ENCODE peak calls at places on chromosomes 13 and 19, in six cellular contexts. B, W, P, Q, E and I are unnamed samples.

GRCh38 chr19:8452446-8453123 is 7.8 kb downstream of the HNRNPM start:
- DNase-seq in B (no peak), W (no peak), P (no peak), Q (no peak), E (no peak), I (no peak)

GRCh38 chr19:2048959-2049740 is 1.9 kb downstream of the MKNK2 start:
- DNase-seq in B (no peak), W (no peak), P (no peak), Q (peak), E (no peak), I (no peak)

GRCh38 chr13:72181661-72182060 is 314.7 kb upstream of the DACH1 start:
- DNase-seq in B (no peak), W (no peak), P (no peak), Q (no peak), E (no peak), I (no peak)

GRCh38 chr13:105491345-105491744 is 1044.1 kb downstream of the EFNB2 start:
- DNase-seq in B (no peak), W (no peak), P (no peak), Q (no peak), E (no peak), I (no peak)

GRCh38 chr13:77515785-77516184 is 19.7 kb upstream of the SCEL start:
- DNase-seq in B (no peak), W (no peak), P (no peak), Q (no peak), E (no peak), I (no peak)

GRCh38 chr13:36919833-36920611 is at the start of gene SMAD9:
- DNase-seq in B (peak), W (peak), P (peak), Q (peak), E (peak), I (peak)

GRCh38 chr13:80824231-80824630 is 483.3 kb upstream of the SPRY2 start:
- DNase-seq in B (no peak), W (no peak), P (no peak), Q (no peak), E (no peak), I (no peak)

GRCh38 chr13:40490086-40490723 is 176.2 kb downstream of the FOXO1 start:
- DNase-seq in B (no peak), W (peak), P (no peak), Q (no peak), E (no peak), I (no peak)

GRCh38 chr19:16327911-16328823 is 3.5 kb downstream of the KLF2 start:
- DNase-seq in B (peak), W (peak), P (peak), Q (peak), E (no peak), I (peak)

GRCh38 chr13:74770361-74770760 is 636.2 kb upstream of the KLF12 start:
- DNase-seq in B (no peak), W (no peak), P (peak), Q (no peak), E (no peak), I (no peak)

GRCh38 chr19:51341976-51342580 is at the start of gene VSIG10L:
- DNase-seq in B (no peak), W (no peak), P (no peak), Q (no peak), E (no peak), I (no peak)

GRCh38 chr19:3108775-3109174 is 14.6 kb downstream of the GNA11 start:
- DNase-seq in B (peak), W (peak), P (peak), Q (peak), E (peak), I (peak)

GRCh38 chr13:20716951-20717350 is 13.5 kb downstream of the IL17D start:
- DNase-seq in B (no peak), W (no peak), P (no peak), Q (no peak), E (no peak), I (no peak)

GRCh38 chr13:95800455-95800854 is 123.5 kb downstream of the DNAJC3 start:
- DNase-seq in B (no peak), W (no peak), P (no peak), Q (no peak), E (no peak), I (no peak)

GRCh38 chr19:44003461-44004134 is 841 bp downstream of the ZNF230 start:
- DNase-seq in B (no peak), W (no peak), P (peak), Q (no peak), E (no peak), I (no peak)

GRCh38 chr13:73195091-73195490 is 136.3 kb downstream of the KLF5 start:
- DNase-seq in B (no peak), W (no peak), P (no peak), Q (no peak), E (no peak), I (no peak)

GRCh38 chr13:32530841-32531253 is 7.7 kb downstream of the N4BP2L2 start:
- DNase-seq in B (no peak), W (no peak), P (peak), Q (no peak), E (no peak), I (no peak)

GRCh38 chr13:84400711-84401110 is 518.4 kb upstream of the SLITRK1 start:
- DNase-seq in B (no peak), W (no peak), P (peak), Q (no peak), E (no peak), I (no peak)

GRCh38 chr13:24693862-24694471 is 13.8 kb downstream of the ATP12A start:
- DNase-seq in B (no peak), W (peak), P (peak), Q (no peak), E (peak), I (peak)

GRCh38 chr19:39307822-39308530 is 11.8 kb downstream of the IFNL1 start:
- DNase-seq in B (no peak), W (no peak), P (no peak), Q (no peak), E (no peak), I (no peak)

GRCh38 chr19:55189424-55189823 is 9.3 kb upstream of the SYT5 start:
- DNase-seq in B (peak), W (no peak), P (peak), Q (no peak), E (no peak), I (no peak)

GRCh38 chr19:13091400-13092161 is 11.1 kb downstream of the LYL1 start:
- DNase-seq in B (peak), W (no peak), P (no peak), Q (peak), E (no peak), I (no peak)